ENCODE peak calls at places on chromosomes 13 and 19, in seven cellular contexts. O, F, Y, H, L, K and B are unnamed samples.

GRCh38 chr13:33927315-33927714 is 109.4 kb downstream of the RFC3 start:
- DNase-seq in H (no peak), F (no peak), K (no peak), Y (peak), L (no peak), O (peak), B (peak)

GRCh38 chr13:63855457-63856118 is 2439.9 kb upstream of the PCDH20 start:
- DNase-seq in F (no peak), L (no peak), K (no peak), O (no peak), H (no peak), Y (no peak), B (no peak)

GRCh38 chr19:49422407-49423277 is 599 bp downstream of the PTH2 start:
- DNase-seq in H (no peak), L (no peak), F (no peak), K (no peak), Y (no peak), O (peak), B (peak)

GRCh38 chr13:66693656-66694055 is 536.5 kb downstream of the PCDH9 start:
- DNase-seq in Y (peak), F (no peak), O (peak), L (no peak), H (no peak), K (no peak), B (peak)

GRCh38 chr19:58519087-58519354 is 589 bp downstream of the ZBTB45 start:
- DNase-seq in Y (peak), L (peak), K (peak), H (no peak), O (peak), F (no peak), B (peak)

GRCh38 chr13:105410602-105411001 is 1124.9 kb downstream of the EFNB2 start:
- DNase-seq in F (no peak), L (peak), K (peak), Y (peak), H (no peak), O (peak), B (peak)

GRCh38 chr19:51224163-51224641 is 678 bp upstream of the CD33 start:
- DNase-seq in F (no peak), H (no peak), L (no peak), Y (no peak), O (no peak), K (no peak), B (no peak)

GRCh38 chr13:83117046-83117445 is 765.2 kb downstream of the SLITRK1 start:
- DNase-seq in O (no peak), H (no peak), Y (no peak), L (no peak), K (no peak), F (no peak), B (no peak)

GRCh38 chr19:38831142-38831605 is 420 bp downstream of the ECH1 start:
- DNase-seq in Y (peak), K (peak), H (no peak), O (peak), F (peak), L (peak), B (peak)

GRCh38 chr19:7789447-7789846 is 26.4 kb downstream of the CLEC4M start:
- DNase-seq in L (no peak), K (peak), O (no peak), F (no peak), Y (no peak), H (peak), B (no peak)

GRCh38 chr13:73370066-73370465 is 311.3 kb downstream of the KLF5 start:
- DNase-seq in F (no peak), L (no peak), H (no peak), Y (no peak), K (no peak), O (no peak), B (no peak)

GRCh38 chr13:98998831-98999634 is 21.2 kb upstream of the DOCK9 start:
- DNase-seq in L (no peak), F (no peak), H (no peak), K (no peak), Y (no peak), O (peak), B (peak)

GRCh38 chr13:110179116-110179857 is 127.7 kb downstream of the COL4A1 start:
- DNase-seq in O (no peak), K (no peak), H (no peak), Y (no peak), L (no peak), F (no peak), B (no peak)

GRCh38 chr19:34253711-34254551 is 423 bp upstream of the GARRE1 start:
- DNase-seq in K (peak), Y (no peak), L (no peak), F (no peak), H (peak), O (no peak), B (peak)

GRCh38 chr19:3061214-3062161 is 807 bp downstream of the TLE5 start:
- DNase-seq in H (peak), K (peak), F (no peak), L (peak), O (peak), Y (peak), B (no peak)

GRCh38 chr19:19379527-19379926 is 25.9 kb upstream of the GATAD2A start:
- DNase-seq in O (no peak), Y (no peak), H (no peak), F (no peak), K (no peak), L (no peak), B (no peak)

DNA sequence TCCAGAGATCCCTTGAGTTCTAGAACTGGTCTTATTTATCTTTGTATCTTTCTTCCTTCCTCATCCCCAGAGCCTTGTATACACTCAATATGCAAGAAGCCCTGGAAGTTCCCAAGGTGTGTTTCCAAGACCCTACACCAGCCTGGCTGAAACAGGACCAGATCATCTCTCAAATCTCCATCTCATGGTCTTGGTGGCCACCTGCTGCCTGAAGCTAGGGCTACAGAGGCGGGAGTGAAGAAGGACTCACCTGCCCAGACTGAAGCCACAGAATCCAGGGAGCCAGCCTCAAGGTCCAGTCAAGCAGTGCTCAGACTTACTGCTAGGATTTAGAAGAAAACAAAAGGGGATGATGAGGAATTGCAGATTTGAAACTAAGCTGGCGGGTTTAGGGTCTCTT is 6.1 kb upstream of the CYSLTR2 start:
- DNase-seq in H (no peak), L (no peak), Y (no peak), O (no peak), K (peak), F (no peak), B (no peak)
- TF ChIP-seq CTCF in H (no peak), L (peak), Y (no peak), O (no peak), K (peak), F (no peak), B (no peak)

GRCh38 chr19:29809795-29810503 is 1.8 kb upstream of the CCNE1 start:
- DNase-seq in O (no peak), L (no peak), K (no peak), F (no peak), Y (no peak), H (no peak), B (no peak)
- H3K4me3 ChIP-seq in O (no peak), L (no peak), K (no peak), F (no peak), Y (no peak), H (no peak), B (no peak)

GRCh38 chr13:49679244-49679643 is 12.0 kb downstream of the EBPL start:
- DNase-seq in O (peak), Y (peak), F (no peak), K (no peak), L (peak), H (no peak), B (no peak)
- TF ChIP-seq CTCF in O (peak), Y (peak), F (peak), K (no peak), L (no peak), H (no peak), B (peak)

GRCh38 chr19:17869114-17869608 is 2.6 kb upstream of the SLC5A5 start:
- DNase-seq in Y (no peak), K (no peak), F (no peak), O (no peak), H (no peak), L (no peak), B (no peak)

GRCh38 chr19:17871032-17871877 is 490 bp upstream of the SLC5A5 start:
- DNase-seq in H (no peak), O (no peak), F (no peak), K (no peak), Y (no peak), L (no peak), B (no peak)

GRCh38 chr19:17873661-17874422 is 2.1 kb downstream of the SLC5A5 start:
- DNase-seq in O (no peak), L (peak), Y (no peak), K (peak), F (no peak), H (peak), B (no peak)

GRCh38 chr19:17872251-17873001 is 681 bp downstream of the SLC5A5 start:
- DNase-seq in Y (no peak), K (no peak), F (no peak), L (no peak), O (no peak), H (no peak), B (no peak)

DNA sequence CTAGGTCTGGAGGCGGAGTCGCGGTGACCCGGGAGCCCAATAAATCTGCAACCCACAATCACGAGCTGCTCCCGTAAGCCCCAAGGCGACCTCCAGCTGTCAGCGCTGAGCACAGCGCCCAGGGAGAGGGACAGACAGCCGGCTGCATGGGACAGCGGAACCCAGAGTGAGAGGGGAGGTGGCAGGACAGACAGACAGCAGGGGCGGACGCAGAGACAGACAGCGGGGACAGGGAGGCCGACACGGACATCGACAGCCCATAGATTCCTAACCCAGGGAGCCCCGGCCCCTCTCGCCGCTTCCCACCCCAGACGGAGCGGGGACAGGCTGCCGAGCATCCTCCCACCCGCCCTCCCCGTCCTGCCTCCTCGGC is at the start of gene SLC5A5:
- DNase-seq in H (no peak), L (no peak), O (no peak), Y (no peak), F (no peak), K (no peak), B (no peak)
- H3K4me3 ChIP-seq in H (peak), L (peak), O (no peak), Y (no peak), F (no peak), K (no peak), B (no peak)

DNA sequence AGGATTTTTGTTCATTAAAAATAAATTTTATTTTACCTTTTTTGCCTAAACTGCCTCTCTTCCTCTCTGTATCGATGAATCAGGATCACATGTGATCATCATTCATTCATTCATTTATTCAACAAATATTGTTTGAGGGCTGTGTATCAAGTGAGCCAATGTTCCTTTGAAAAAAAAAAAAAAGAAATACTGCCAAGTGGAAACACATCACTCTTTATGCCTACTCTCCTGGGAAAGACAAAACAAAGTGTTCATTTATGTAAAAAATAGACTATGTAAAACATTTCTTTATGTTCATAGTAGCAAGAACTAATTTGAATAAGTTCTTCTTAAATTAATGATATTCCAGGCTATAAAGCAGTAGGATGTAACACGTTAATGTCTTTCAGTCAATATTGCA is 233.1 kb downstream of the POSTN start:
- DNase-seq in F (no peak), L (no peak), K (no peak), H (no peak), Y (no peak), O (no peak), B (no peak)
- TF ChIP-seq CTCF in F (no peak), L (no peak), K (no peak), H (no peak), Y (no peak), O (no peak), B (no peak)

DNA sequence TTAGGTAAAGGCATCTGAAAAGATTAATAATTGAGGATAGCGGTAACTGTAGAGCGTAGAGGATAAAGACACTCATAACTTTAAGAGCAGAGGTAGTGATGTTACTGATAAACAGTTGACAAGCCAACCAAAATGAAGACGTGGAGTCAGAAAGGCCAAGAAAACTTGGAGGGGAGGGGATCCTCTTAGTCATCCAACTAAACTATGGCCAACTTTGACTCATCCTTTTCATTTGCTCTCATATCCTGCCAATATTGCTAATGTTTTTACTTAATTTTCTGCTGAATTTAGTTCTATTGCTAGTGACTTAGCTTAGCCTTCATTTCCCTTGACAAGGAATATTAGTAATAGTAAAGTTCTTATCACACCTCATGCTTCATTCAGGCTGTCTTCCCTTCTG is 13.4 kb downstream of the ITGBL1 start:
- DNase-seq in H (no peak), Y (no peak), K (no peak), L (no peak), O (no peak), F (no peak), B (peak)
- H3K4me3 ChIP-seq in H (no peak), Y (no peak), K (no peak), L (no peak), O (no peak), F (no peak), B (no peak)

GRCh38 chr13:38309397-38309796 is 40.3 kb upstream of the UFM1 start:
- DNase-seq in O (no peak), K (no peak), H (no peak), Y (no peak), F (no peak), L (no peak), B (peak)

GRCh38 chr13:38303816-38304215 is 45.8 kb upstream of the UFM1 start:
- DNase-seq in Y (no peak), K (no peak), L (no peak), F (no peak), O (no peak), H (no peak), B (no peak)

DNA sequence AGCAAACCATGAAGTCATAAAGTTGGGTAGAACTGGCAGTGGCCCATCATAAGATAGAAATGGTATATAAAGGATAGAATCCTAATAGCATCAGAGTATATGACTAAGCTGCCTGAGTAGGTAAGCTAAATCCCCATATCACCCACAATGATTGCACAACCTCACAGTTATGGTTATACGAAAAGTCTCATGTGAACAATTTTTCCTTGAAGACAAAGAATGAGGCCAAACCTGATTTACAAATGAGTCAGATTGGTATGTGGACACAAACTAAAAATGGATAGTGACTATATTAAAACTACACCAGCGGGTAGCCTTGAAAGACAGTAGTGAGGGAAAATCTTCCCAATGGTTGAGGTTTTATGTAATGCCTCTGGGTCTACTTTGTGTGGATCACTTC is 40.9 kb upstream of the UFM1 start:
- DNase-seq in L (no peak), F (peak), Y (peak), K (no peak), O (peak), H (no peak), B (peak)
- TF ChIP-seq CTCF in L (no peak), F (no peak), Y (no peak), K (no peak), O (no peak), H (no peak), B (no peak)

GRCh38 chr19:47881757-47882156 is 4.4 kb downstream of the SULT2A1 start:
- DNase-seq in H (no peak), K (no peak), Y (no peak), O (no peak), L (no peak), F (no peak), B (no peak)

GRCh38 chr19:47885067-47885463 is 1.1 kb downstream of the SULT2A1 start:
- DNase-seq in Y (no peak), L (no peak), K (no peak), H (no peak), O (no peak), F (no peak), B (no peak)

GRCh38 chr19:47882890-47883289 is 3.2 kb downstream of the SULT2A1 start:
- DNase-seq in O (no peak), H (no peak), L (no peak), F (no peak), Y (no peak), K (no peak), B (no peak)

GRCh38 chr19:47890865-47891621 is 4.9 kb upstream of the SULT2A1 start:
- DNase-seq in Y (no peak), K (no peak), F (no peak), O (no peak), H (no peak), L (no peak), B (no peak)

DNA sequence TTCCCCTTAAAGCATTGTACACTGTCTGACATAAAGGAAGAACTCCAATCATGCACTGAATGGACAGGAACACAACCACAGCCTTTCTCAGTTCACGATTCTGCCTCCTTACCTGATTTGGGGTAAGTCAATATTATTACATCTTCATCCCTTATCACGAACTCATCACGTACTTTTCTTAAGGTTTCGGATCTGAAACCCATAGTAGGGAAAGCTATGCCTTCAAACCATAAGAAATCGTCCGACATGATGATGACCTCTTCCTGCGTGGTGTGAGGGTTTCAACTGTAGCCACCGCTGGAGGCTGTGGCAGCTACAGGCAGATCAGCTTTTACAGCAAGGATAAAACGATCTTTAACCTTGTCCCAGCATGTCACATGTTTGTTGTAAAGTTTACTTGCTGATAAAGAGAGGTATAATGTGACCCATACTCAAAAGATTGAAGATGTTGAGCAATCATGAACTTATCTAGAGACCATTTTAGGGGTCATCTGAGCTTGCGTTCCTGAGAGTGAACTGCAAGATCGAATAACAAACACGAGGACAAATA is at the start of gene SULT2A1:
- DNase-seq in Y (no peak), L (no peak), F (no peak), K (no peak), O (no peak), H (no peak), B (no peak)
- H3K4me3 ChIP-seq in Y (no peak), L (no peak), F (no peak), K (no peak), O (no peak), H (no peak), B (no peak)